ENCODE peak calls at places on chromosomes 13 and 19, in five cellular contexts. P is IMR-90, Q is A549, X is K562, D is GM12878. U is an unnamed sample.

GRCh38 chr13:23570931-23571330 is 719 bp downstream of the TNFRSF19 start:
- DNase-seq in P (peak; percentile 54), Q (no peak), X (no peak), D (no peak), U (no peak)

GRCh38 chr13:46389985-46390384 is 2.9 kb upstream of the RUBCNL start:
- DNase-seq in P (no peak), Q (no peak), X (no peak), D (peak; percentile 79), U (no peak)

GRCh38 chr19:2627319-2627829 is 75.1 kb downstream of the GNG7 start:
- DNase-seq in P (peak; percentile 99), Q (peak; percentile 81), X (no peak), D (no peak), U (no peak)

GRCh38 chr13:30708541-30708940 is 26.8 kb upstream of the ALOX5AP start:
- DNase-seq in P (peak; percentile 69), Q (no peak), X (no peak), D (no peak), U (no peak)

GRCh38 chr13:31996611-31997010 is 35.0 kb upstream of the FRY start:
- DNase-seq in P (no peak), Q (no peak), X (no peak), D (no peak), U (no peak)

GRCh38 chr13:77345150-77345780 is 18.4 kb upstream of the MYCBP2 start:
- DNase-seq in P (no peak), Q (no peak), X (no peak), D (no peak), U (no peak)

GRCh38 chr19:41934849-41935374 is 6.7 kb upstream of the ERFL start:
- DNase-seq in P (peak; percentile 49), Q (peak; percentile 80), X (peak; percentile 74), D (no peak), U (peak; percentile 93)

GRCh38 chr19:39631626-39632025 is 24.1 kb upstream of the LGALS16 start:
- DNase-seq in P (no peak), Q (no peak), X (no peak), D (no peak), U (no peak)

GRCh38 chr13:50889317-50889716 is 20.3 kb upstream of the RNASEH2B start:
- DNase-seq in P (no peak), Q (no peak), X (no peak), D (no peak), U (no peak)

GRCh38 chr13:106804996-106805395 is 237.1 kb upstream of the ARGLU1 start:
- DNase-seq in P (no peak), Q (no peak), X (no peak), D (no peak), U (no peak)

GRCh38 chr13:38223093-38223492 is 126.6 kb upstream of the UFM1 start:
- DNase-seq in P (peak; percentile 1), Q (no peak), X (peak; percentile 3), D (no peak), U (no peak)

GRCh38 chr13:72886272-72887062 is 104.5 kb downstream of the PIBF1 start:
- DNase-seq in P (peak; percentile 30), Q (no peak), X (no peak), D (no peak), U (no peak)

GRCh38 chr13:40275636-40276035 is 390.8 kb downstream of the FOXO1 start:
- DNase-seq in P (no peak), Q (no peak), X (no peak), D (no peak), U (no peak)

GRCh38 chr13:61294467-61295186 is 121.0 kb downstream of the PCDH20 start:
- DNase-seq in P (no peak), Q (no peak), X (no peak), D (no peak), U (no peak)

GRCh38 chr19:9156304-9156703 is 16.1 kb downstream of the ZNF317 start:
- DNase-seq in P (no peak), Q (no peak), X (no peak), D (no peak), U (no peak)
- TF ChIP-seq RCOR1 in P (no peak), Q (no peak), X (no peak), D (no peak), U (no peak)

GRCh38 chr13:113405481-113406300 is 41.8 kb upstream of the GRTP1 start:
- DNase-seq in P (no peak), Q (no peak), X (peak; percentile 26), D (no peak), U (no peak)

GRCh38 chr13:113407531-113408393 is 43.8 kb upstream of the GRTP1 start:
- DNase-seq in P (no peak), Q (no peak), X (no peak), D (no peak), U (no peak)

GRCh38 chr13:113407103-113407530 is 43.2 kb upstream of the GRTP1 start:
- DNase-seq in P (no peak), Q (no peak), X (no peak), D (no peak), U (no peak)

GRCh38 chr13:113404723-113405471 is 41.0 kb upstream of the GRTP1 start:
- DNase-seq in P (no peak), Q (no peak), X (no peak), D (no peak), U (no peak)

GRCh38 chr13:113406321-113407102 is 42.6 kb upstream of the GRTP1 start:
- DNase-seq in P (no peak), Q (no peak), X (no peak), D (no peak), U (no peak)
- TF ChIP-seq RCOR1 in P (no peak), Q (no peak), X (no peak), D (no peak), U (no peak)

GRCh38 chr19:3699071-3699740 is 1.1 kb downstream of the PIP5K1C start:
- DNase-seq in P (peak; percentile 34), Q (no peak), X (peak; percentile 67), D (no peak), U (peak; percentile 80)
- TF ChIP-seq RCOR1 in P (no peak), Q (no peak), X (no peak), D (no peak), U (no peak)

DNA sequence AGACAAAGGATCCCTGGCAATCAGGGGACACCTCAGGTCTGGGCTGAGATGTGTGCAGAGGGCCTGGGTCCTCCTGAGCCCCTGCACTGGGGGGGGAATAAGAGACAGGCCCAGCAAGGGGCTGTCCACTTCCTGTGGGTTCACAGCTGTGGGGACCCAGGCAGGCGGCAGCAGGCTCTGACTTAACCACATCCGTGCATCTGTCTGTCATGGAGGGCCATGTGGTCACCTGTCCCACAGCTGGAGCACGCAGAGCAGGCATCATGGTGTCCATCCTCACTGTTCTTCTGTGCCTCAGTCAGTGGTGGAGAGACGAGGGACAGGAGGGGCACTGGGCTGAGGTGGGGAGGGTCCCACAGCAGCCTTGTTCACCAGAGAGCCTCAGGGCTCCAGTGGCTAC is 16.3 kb upstream of the KIR3DL3 start:
- DNase-seq in P (no peak), Q (no peak), X (no peak), D (no peak), U (no peak)
- TF ChIP-seq RCOR1 in P (no peak), Q (no peak), X (no peak), D (no peak), U (no peak)

DNA sequence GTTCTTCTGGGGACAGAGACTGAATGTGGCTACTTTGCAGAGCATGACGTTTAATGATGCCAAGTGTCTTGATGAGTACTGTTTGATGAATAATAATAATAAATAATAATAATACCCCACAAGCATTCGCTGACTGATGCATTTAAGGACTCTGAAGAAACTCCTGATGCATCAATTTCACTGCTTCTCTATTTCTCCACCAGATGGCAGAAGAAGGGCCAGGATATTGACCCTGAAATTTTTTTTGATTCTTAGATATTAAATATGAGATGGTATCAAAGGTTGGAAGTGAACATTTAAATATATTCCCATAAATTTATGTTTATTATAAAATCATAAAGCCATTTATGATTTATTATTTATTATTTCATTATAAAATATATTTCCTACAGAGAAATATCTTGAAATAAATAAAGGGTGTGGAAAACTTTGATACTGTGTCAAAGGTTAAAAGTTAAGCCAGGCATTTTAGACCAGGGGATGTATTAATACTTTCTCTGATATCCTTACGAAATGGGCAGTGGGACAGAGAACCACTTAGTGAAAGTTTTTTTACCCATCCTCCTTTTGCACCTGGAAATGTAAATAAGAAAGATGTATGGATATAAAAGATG is 170.9 kb downstream of the LACC1 start:
- DNase-seq in P (peak; percentile 52), Q (peak; percentile 38), X (no peak), D (no peak), U (peak; percentile 33)
- TF ChIP-seq RCOR1 in P (no peak), Q (no peak), X (no peak), D (no peak), U (no peak)

GRCh38 chr19:16136185-16137067 is 7.1 kb upstream of the HSH2D start:
- DNase-seq in P (no peak), Q (no peak), X (no peak), D (no peak), U (no peak)
- TF ChIP-seq RCOR1 in P (no peak), Q (no peak), X (no peak), D (no peak), U (no peak)

GRCh38 chr19:54207908-54208783 is 7.5 kb downstream of the RPS9 start:
- DNase-seq in P (peak; percentile 78), Q (peak; percentile 59), X (peak; percentile 44), D (peak; percentile 84), U (no peak)

GRCh38 chr19:54208784-54209057 is 8.1 kb downstream of the RPS9 start:
- DNase-seq in P (no peak), Q (peak; percentile 47), X (no peak), D (no peak), U (no peak)

GRCh38 chr19:54204767-54205468 is 4.3 kb downstream of the RPS9 start:
- DNase-seq in P (no peak), Q (no peak), X (no peak), D (no peak), U (no peak)

GRCh38 chr19:54206030-54206830 is 5.6 kb downstream of the RPS9 start:
- DNase-seq in P (no peak), Q (no peak), X (peak; percentile 47), D (no peak), U (no peak)

GRCh38 chr19:54206831-54207177 is 6.1 kb downstream of the RPS9 start:
- DNase-seq in P (no peak), Q (no peak), X (no peak), D (no peak), U (no peak)
- TF ChIP-seq RCOR1 in P (no peak), Q (no peak), X (no peak), D (no peak), U (no peak)

GRCh38 chr19:16247353-16248182 is 49.9 kb downstream of the AP1M1 start:
- DNase-seq in P (peak; percentile 70), Q (peak; percentile 74), X (peak; percentile 89), D (peak; percentile 28), U (peak; percentile 93)
- TF ChIP-seq RCOR1 in P (no peak), Q (no peak), X (no peak), D (no peak), U (no peak)

U was measured in SK-N-SH.